ENCODE peak calls at places on chromosomes 13 and 19, in seven cellular contexts. One of them, this sample, is unnamed.

GRCh38 chr13:100773923-100774641 is 99.5 kb upstream of the TMTC4 start:
- DNase-seq in cardiac muscle cell: no peak
- DNase-seq in Calu3: no peak
- DNase-seq in ACHN: no peak
- DNase-seq in stimulated activated naive CD8-positive, alpha-beta T cell treated with anti-CD3 and anti-CD28 coated beads, Interleukin-15, Interleukin-2, amounts not matched to agents 100 U/mL and 50 U/mL, for 24 hours: no peak
- DNase-seq in tibial nerve: no peak
- DNase-seq in lower leg skin: no peak
- DNase-seq in this sample: no peak

GRCh38 chr13:66036024-66036614 is 1194.0 kb downstream of the PCDH9 start:
- DNase-seq in lower leg skin: no peak
- DNase-seq in cardiac muscle cell: peak
- DNase-seq in tibial nerve: no peak
- DNase-seq in stimulated activated naive CD8-positive, alpha-beta T cell treated with anti-CD3 and anti-CD28 coated beads, Interleukin-15, Interleukin-2, amounts not matched to agents 100 U/mL and 50 U/mL, for 24 hours: no peak
- DNase-seq in Calu3: no peak
- DNase-seq in ACHN: no peak
- DNase-seq in this sample: no peak

GRCh38 chr19:31378404-31378803 is 29.2 kb upstream of the TSHZ3 start:
- DNase-seq in Calu3: no peak
- DNase-seq in cardiac muscle cell: peak
- DNase-seq in tibial nerve: no peak
- DNase-seq in ACHN: no peak
- DNase-seq in stimulated activated naive CD8-positive, alpha-beta T cell treated with anti-CD3 and anti-CD28 coated beads, Interleukin-15, Interleukin-2, amounts not matched to agents 100 U/mL and 50 U/mL, for 24 hours: no peak
- DNase-seq in lower leg skin: no peak
- DNase-seq in this sample: no peak

GRCh38 chr13:93646247-93646646 is 419.6 kb downstream of the GPC6 start:
- DNase-seq in ACHN: no peak
- DNase-seq in cardiac muscle cell: peak
- DNase-seq in Calu3: no peak
- DNase-seq in stimulated activated naive CD8-positive, alpha-beta T cell treated with anti-CD3 and anti-CD28 coated beads, Interleukin-15, Interleukin-2, amounts not matched to agents 100 U/mL and 50 U/mL, for 24 hours: no peak
- DNase-seq in lower leg skin: no peak
- DNase-seq in tibial nerve: no peak
- DNase-seq in this sample: no peak

GRCh38 chr19:35346193-35347052 is 1.3 kb upstream of the FFAR1 start:
- DNase-seq in stimulated activated naive CD8-positive, alpha-beta T cell treated with anti-CD3 and anti-CD28 coated beads, Interleukin-15, Interleukin-2, amounts not matched to agents 100 U/mL and 50 U/mL, for 24 hours: peak
- DNase-seq in cardiac muscle cell: no peak
- DNase-seq in lower leg skin: no peak
- DNase-seq in tibial nerve: no peak
- DNase-seq in Calu3: no peak
- DNase-seq in ACHN: no peak
- DNase-seq in this sample: peak

GRCh38 chr13:28650284-28650683 is 8.6 kb upstream of the POMP start:
- DNase-seq in cardiac muscle cell: no peak
- DNase-seq in lower leg skin: no peak
- DNase-seq in ACHN: no peak
- DNase-seq in Calu3: no peak
- DNase-seq in stimulated activated naive CD8-positive, alpha-beta T cell treated with anti-CD3 and anti-CD28 coated beads, Interleukin-15, Interleukin-2, amounts not matched to agents 100 U/mL and 50 U/mL, for 24 hours: no peak
- DNase-seq in tibial nerve: no peak
- DNase-seq in this sample: no peak

GRCh38 chr13:92265408-92265807 is 867.0 kb downstream of the GPC5 start:
- DNase-seq in cardiac muscle cell: peak
- DNase-seq in stimulated activated naive CD8-positive, alpha-beta T cell treated with anti-CD3 and anti-CD28 coated beads, Interleukin-15, Interleukin-2, amounts not matched to agents 100 U/mL and 50 U/mL, for 24 hours: no peak
- DNase-seq in lower leg skin: no peak
- DNase-seq in Calu3: no peak
- DNase-seq in ACHN: no peak
- DNase-seq in tibial nerve: no peak
- DNase-seq in this sample: no peak

GRCh38 chr19:5480427-5480836 is 25.2 kb downstream of the ZNRF4 start:
- DNase-seq in Calu3: peak
- DNase-seq in tibial nerve: no peak
- DNase-seq in stimulated activated naive CD8-positive, alpha-beta T cell treated with anti-CD3 and anti-CD28 coated beads, Interleukin-15, Interleukin-2, amounts not matched to agents 100 U/mL and 50 U/mL, for 24 hours: peak
- DNase-seq in lower leg skin: no peak
- DNase-seq in ACHN: peak
- DNase-seq in cardiac muscle cell: peak
- DNase-seq in this sample: no peak